ENCODE peak calls at places on chromosomes 3 and 15, in six cellular contexts. G is MCF 10A; V is RWPE1; N is hepatocyte; L is CD8-positive, alpha-beta T cell; I is nephron progenitor cell. F is an unnamed sample.

GRCh38 chr3:193928354-193929209 is 207.4 kb upstream of the HES1 start:
- DNase-seq in N (peak; percentile 29), G (peak; percentile 44), L (no peak), V (peak; percentile 11), I (no peak), F (peak; percentile 62)

GRCh38 chr3:129975332-129976090 is 991 bp downstream of the TRH start:
- DNase-seq in V (no peak), G (no peak), I (peak; percentile 61), L (peak; percentile 49), N (peak; percentile 26), F (peak; percentile 30)

GRCh38 chr3:189353988-189354735 is 182.4 kb downstream of the TPRG1 start:
- DNase-seq in N (peak; percentile 29), L (no peak), V (peak; percentile 29), G (peak; percentile 31), I (no peak), F (no peak)

GRCh38 chr15:31485911-31486461 is 159.4 kb downstream of the KLF13 start:
- DNase-seq in V (no peak), I (no peak), L (peak; percentile 48), G (no peak), N (no peak), F (no peak)

GRCh38 chr3:189588818-189589569 is 42.2 kb upstream of the TP63 start:
- DNase-seq in L (no peak), V (no peak), G (no peak), I (no peak), N (no peak), F (peak; percentile 8)

GRCh38 chr3:58386966-58387365 is 46.7 kb downstream of the PDHB start:
- DNase-seq in L (no peak), I (no peak), N (peak; percentile 62), G (no peak), V (no peak), F (no peak)

GRCh38 chr15:61141497-61142125 is 87.5 kb downstream of the RORA start:
- DNase-seq in N (peak; percentile 29), L (no peak), V (no peak), G (no peak), I (no peak), F (no peak)

GRCh38 chr3:134366928-134367352 is 7.3 kb downstream of the AMOTL2 start:
- DNase-seq in G (no peak), V (no peak), I (no peak), N (no peak), L (no peak), F (no peak)

GRCh38 chr3:188316021-188316722 is 162.2 kb downstream of the LPP start:
- DNase-seq in G (peak; percentile 12), L (no peak), I (no peak), N (no peak), V (no peak), F (no peak)

GRCh38 chr15:33068531-33068990 is 126.0 kb downstream of the FMN1 start:
- DNase-seq in N (no peak), L (no peak), V (peak; percentile 76), I (peak; percentile 4), G (peak; percentile 85), F (peak; percentile 71)

GRCh38 chr15:90259524-90259923 is 5.9 kb upstream of the NGRN start:
- DNase-seq in I (no peak), V (no peak), G (no peak), L (no peak), N (no peak), F (no peak)

GRCh38 chr3:32157600-32158264 is 51.3 kb downstream of the GPD1L start:
- DNase-seq in N (no peak), L (no peak), G (no peak), V (no peak), I (no peak), F (no peak)

GRCh38 chr3:32155117-32155516 is 48.7 kb downstream of the GPD1L start:
- DNase-seq in N (no peak), I (no peak), G (peak; percentile 1), V (no peak), L (no peak), F (no peak)

GRCh38 chr3:32153414-32154016 is 47.1 kb downstream of the GPD1L start:
- DNase-seq in L (no peak), V (no peak), N (no peak), I (no peak), G (no peak), F (no peak)

GRCh38 chr3:32148356-32148755 is 41.9 kb downstream of the GPD1L start:
- DNase-seq in L (no peak), N (no peak), V (no peak), G (no peak), I (no peak), F (no peak)

GRCh38 chr3:32154180-32154579 is 47.8 kb downstream of the GPD1L start:
- DNase-seq in N (no peak), V (no peak), I (no peak), G (no peak), L (no peak), F (no peak)
- TF ChIP-seq CTCF in N (peak; percentile 20), V (no peak), I (peak; percentile 12), G (no peak), L (no peak), F (no peak)

GRCh38 chr3:143971367-143972154 is at the start of gene DIPK2A:
- DNase-seq in L (peak; percentile 96), N (peak; percentile 98), I (peak; percentile 94), G (peak; percentile 96), V (peak; percentile 90), F (peak; percentile 99)

GRCh38 chr3:143972155-143972494 is 502 bp downstream of the DIPK2A start:
- DNase-seq in N (no peak), I (no peak), G (no peak), V (no peak), L (no peak), F (no peak)

GRCh38 chr3:143973352-143974021 is 1.9 kb downstream of the DIPK2A start:
- DNase-seq in N (peak; percentile 19), L (no peak), V (peak; percentile 17), I (no peak), G (peak; percentile 54), F (no peak)

GRCh38 chr3:143972495-143973351 is 1.1 kb downstream of the DIPK2A start:
- DNase-seq in N (peak; percentile 86), V (peak; percentile 73), I (peak; percentile 72), L (peak; percentile 76), G (peak; percentile 89), F (peak; percentile 81)

DNA sequence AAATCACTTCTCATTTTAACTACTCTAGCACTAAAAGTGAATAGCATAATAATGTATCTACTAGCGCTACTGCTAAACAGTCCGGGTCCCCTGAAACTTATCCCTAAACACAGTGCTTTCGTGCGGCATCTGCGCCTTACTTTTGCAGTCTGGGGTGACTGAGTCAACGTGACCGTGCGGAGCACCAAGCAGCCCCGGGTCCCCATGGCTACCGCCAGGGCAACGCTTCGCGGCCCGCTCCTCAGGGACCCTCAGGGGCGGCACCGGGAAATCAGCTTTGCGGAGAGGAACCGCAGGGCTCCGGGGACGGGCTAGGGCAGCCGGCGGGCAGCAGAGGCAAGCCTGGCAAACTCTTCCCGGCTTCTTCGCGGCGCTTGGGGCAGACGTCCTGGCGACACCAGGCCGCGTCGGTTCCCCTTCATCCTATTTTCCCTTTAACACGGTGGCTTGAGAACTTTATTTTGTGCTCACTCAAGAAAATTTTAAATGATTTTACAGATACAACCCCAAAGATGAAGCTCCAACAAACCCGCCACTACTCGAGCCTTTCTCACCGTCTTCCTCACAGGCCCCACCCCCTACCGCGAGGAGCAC is 753 bp upstream of the DIPK2A start:
- DNase-seq in L (peak; percentile 70), V (peak; percentile 21), G (no peak), N (peak; percentile 72), I (peak; percentile 78), F (peak; percentile 77)
- TF ChIP-seq CTCF in L (no peak), V (no peak), G (no peak), N (no peak), I (no peak), F (no peak)

GRCh38 chr3:12663311-12663935 is 494 bp downstream of the RAF1 start:
- DNase-seq in L (peak; percentile 55), N (peak; percentile 53), I (no peak), V (peak; percentile 13), G (peak; percentile 49), F (peak; percentile 42)
- TF ChIP-seq CTCF in L (no peak), N (no peak), I (no peak), V (no peak), G (no peak), F (no peak)

GRCh38 chr3:112086857-112087524 is 802 bp downstream of the C3orf52 start:
- DNase-seq in L (no peak), N (peak; percentile 16), V (peak; percentile 71), I (peak; percentile 28), G (peak; percentile 61), F (no peak)
- TF ChIP-seq CTCF in L (no peak), N (no peak), V (no peak), I (no peak), G (no peak), F (no peak)

DNA sequence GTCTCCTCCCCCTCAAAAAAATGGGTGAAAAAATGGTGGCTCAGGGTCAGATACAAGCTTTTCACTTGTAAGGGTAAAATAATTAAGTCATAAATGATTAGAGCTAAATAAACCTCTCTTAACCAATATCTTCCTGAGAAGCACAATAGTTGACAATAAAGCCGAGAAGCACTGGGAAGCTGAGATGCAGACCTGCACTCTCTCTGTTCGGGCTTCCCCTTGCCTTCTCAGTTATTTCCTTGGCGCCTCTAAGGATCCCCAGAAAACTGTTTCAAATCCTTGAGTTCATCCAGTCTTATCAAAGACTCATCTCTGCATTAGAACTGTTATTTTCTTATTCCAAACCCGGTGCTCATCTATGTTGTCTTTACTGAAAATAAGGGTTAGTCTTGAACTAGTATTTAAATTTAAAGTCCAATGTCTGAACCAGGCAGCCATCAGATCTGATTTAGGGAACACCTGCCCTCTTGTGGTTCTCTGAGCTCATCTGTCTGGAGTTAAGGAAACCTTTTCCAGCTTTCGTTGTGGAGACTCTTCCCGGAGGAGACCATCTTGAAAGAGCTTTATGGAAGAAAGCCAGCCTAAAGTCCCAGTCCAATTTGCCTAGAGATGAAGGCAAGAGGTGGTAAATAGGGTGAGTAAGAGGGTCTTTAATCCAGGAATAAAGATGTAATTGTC is 256.4 kb upstream of the MCTP2 start:
- DNase-seq in V (peak; percentile 75), G (peak; percentile 70), I (peak; percentile 10), L (no peak), N (peak; percentile 81), F (no peak)
- TF ChIP-seq CTCF in V (peak; percentile 74), G (peak; percentile 67), I (peak; percentile 48), L (no peak), N (peak; percentile 78), F (no peak)

F was measured in Calu3.